ENCODE peak calls at places on chromosome 14, in seven cellular contexts. One of them, this sample, is unnamed.

GRCh38 chr14:90587252-90587910 is 190.6 kb downstream of the CALM1 start:
- DNase-seq in HEK293T: no peak
- DNase-seq in T-helper 9 cell: no peak
- DNase-seq in small intestine: no peak
- DNase-seq in fibroblast of pulmonary artery: no peak
- DNase-seq in NCI-H460: no peak
- DNase-seq in OCI-LY7: no peak
- DNase-seq in this sample: no peak

GRCh38 chr14:48391661-48392060 is 716.3 kb upstream of the MDGA2 start:
- DNase-seq in HEK293T: no peak
- DNase-seq in T-helper 9 cell: no peak
- DNase-seq in small intestine: no peak
- DNase-seq in fibroblast of pulmonary artery: no peak
- DNase-seq in NCI-H460: no peak
- DNase-seq in OCI-LY7: no peak
- DNase-seq in this sample: no peak

GRCh38 chr14:37588956-37589737 is 5.9 kb downstream of the FOXA1 start:
- DNase-seq in HEK293T: no peak
- DNase-seq in T-helper 9 cell: no peak
- DNase-seq in small intestine: peak; percentile 60
- DNase-seq in fibroblast of pulmonary artery: no peak
- DNase-seq in NCI-H460: no peak
- DNase-seq in OCI-LY7: no peak
- DNase-seq in this sample: no peak

GRCh38 chr14:92362781-92363235 is 39.8 kb downstream of the SLC24A4 start:
- DNase-seq in HEK293T: no peak
- DNase-seq in T-helper 9 cell: no peak
- DNase-seq in small intestine: no peak
- DNase-seq in fibroblast of pulmonary artery: peak; percentile 4
- DNase-seq in NCI-H460: no peak
- DNase-seq in OCI-LY7: no peak
- DNase-seq in this sample: peak; percentile 37

GRCh38 chr14:104865069-104865630 is at the start of gene CEP170B:
- DNase-seq in HEK293T: peak; percentile 89
- DNase-seq in T-helper 9 cell: peak; percentile 47
- DNase-seq in small intestine: no peak
- DNase-seq in fibroblast of pulmonary artery: peak; percentile 23
- DNase-seq in NCI-H460: no peak
- DNase-seq in OCI-LY7: peak; percentile 22
- DNase-seq in this sample: peak; percentile 73

GRCh38 chr14:75877884-75878283 is 103.9 kb downstream of the TGFB3 start:
- DNase-seq in HEK293T: no peak
- DNase-seq in T-helper 9 cell: no peak
- DNase-seq in small intestine: no peak
- DNase-seq in fibroblast of pulmonary artery: no peak
- DNase-seq in NCI-H460: no peak
- DNase-seq in OCI-LY7: no peak
- DNase-seq in this sample: no peak

GRCh38 chr14:70281938-70282337 is 77.5 kb downstream of the COX16 start:
- DNase-seq in HEK293T: no peak
- DNase-seq in T-helper 9 cell: no peak
- DNase-seq in small intestine: no peak
- DNase-seq in fibroblast of pulmonary artery: no peak
- DNase-seq in NCI-H460: no peak
- DNase-seq in OCI-LY7: no peak
- DNase-seq in this sample: no peak

GRCh38 chr14:55412686-55413085 is 1.1 kb upstream of the ATG14 start:
- DNase-seq in HEK293T: no peak
- DNase-seq in T-helper 9 cell: no peak
- DNase-seq in small intestine: peak; percentile 65
- DNase-seq in fibroblast of pulmonary artery: no peak
- DNase-seq in NCI-H460: no peak
- DNase-seq in OCI-LY7: no peak
- DNase-seq in this sample: peak; percentile 23

GRCh38 chr14:56903304-56904021 is 93.2 kb upstream of the OTX2 start:
- DNase-seq in HEK293T: no peak
- DNase-seq in T-helper 9 cell: no peak
- DNase-seq in small intestine: no peak
- DNase-seq in fibroblast of pulmonary artery: no peak
- DNase-seq in NCI-H460: no peak
- DNase-seq in OCI-LY7: no peak
- DNase-seq in this sample: no peak

GRCh38 chr14:36426113-36426512 is 93.9 kb downstream of the NKX2-1 start:
- DNase-seq in HEK293T: no peak
- DNase-seq in T-helper 9 cell: no peak
- DNase-seq in small intestine: no peak
- DNase-seq in fibroblast of pulmonary artery: no peak
- DNase-seq in NCI-H460: no peak
- DNase-seq in OCI-LY7: no peak
- DNase-seq in this sample: no peak

GRCh38 chr14:67276131-67276530 is 34.9 kb downstream of the PALS1 start:
- DNase-seq in HEK293T: no peak
- DNase-seq in T-helper 9 cell: no peak
- DNase-seq in small intestine: no peak
- DNase-seq in fibroblast of pulmonary artery: no peak
- DNase-seq in NCI-H460: no peak
- DNase-seq in OCI-LY7: no peak
- DNase-seq in this sample: no peak

GRCh38 chr14:23379331-23380196 is 2.7 kb downstream of the CMTM5 start:
- DNase-seq in HEK293T: peak; percentile 80
- DNase-seq in T-helper 9 cell: peak; percentile 59
- DNase-seq in small intestine: peak; percentile 74
- DNase-seq in fibroblast of pulmonary artery: peak; percentile 38
- DNase-seq in NCI-H460: peak; percentile 39
- DNase-seq in OCI-LY7: peak; percentile 66
- DNase-seq in this sample: peak; percentile 78

GRCh38 chr14:76698191-76698590 is 63.1 kb upstream of the VASH1 start:
- DNase-seq in HEK293T: no peak
- DNase-seq in T-helper 9 cell: no peak
- DNase-seq in small intestine: no peak
- DNase-seq in fibroblast of pulmonary artery: no peak
- DNase-seq in NCI-H460: no peak
- DNase-seq in OCI-LY7: no peak
- DNase-seq in this sample: no peak

GRCh38 chr14:33393895-33394405 is 455.3 kb downstream of the NPAS3 start:
- DNase-seq in HEK293T: no peak
- DNase-seq in T-helper 9 cell: no peak
- DNase-seq in small intestine: no peak
- DNase-seq in fibroblast of pulmonary artery: no peak
- DNase-seq in NCI-H460: no peak
- DNase-seq in OCI-LY7: no peak
- DNase-seq in this sample: no peak

GRCh38 chr14:36591482-36591881 is 9.1 kb upstream of the NKX2-8 start:
- DNase-seq in HEK293T: no peak
- DNase-seq in T-helper 9 cell: no peak
- DNase-seq in small intestine: no peak
- DNase-seq in fibroblast of pulmonary artery: no peak
- DNase-seq in NCI-H460: no peak
- DNase-seq in OCI-LY7: no peak
- DNase-seq in this sample: no peak

GRCh38 chr14:50603565-50603964 is 43.6 kb downstream of the ATL1 start:
- DNase-seq in HEK293T: no peak
- DNase-seq in T-helper 9 cell: no peak
- DNase-seq in small intestine: no peak
- DNase-seq in fibroblast of pulmonary artery: no peak
- DNase-seq in NCI-H460: no peak
- DNase-seq in OCI-LY7: no peak
- DNase-seq in this sample: no peak